ENCODE peak calls at places on chromosome 14, in eight cellular contexts. N is prostate gland; F is activated CD8-positive, alpha-beta T cell treated with anti-CD3 and anti-CD28 coated beads for 36 hours; D is progenitor cell of endocrine pancreas; V is IMR-90; L is WERI-Rb-1; W is astrocyte of the spinal cord; T is RWPE1. X is an unnamed sample.

GRCh38 chr14:68819260-68819691 is 26.4 kb upstream of the ZFP36L1 start:
- DNase-seq in N (no peak), F (peak; percentile 78), D (no peak), V (peak; percentile 66), L (peak; percentile 86), W (peak; percentile 80), T (peak; percentile 86), X (no peak)

GRCh38 chr14:56794557-56795283 is 15.6 kb downstream of the OTX2 start:
- DNase-seq in N (no peak), F (no peak), D (no peak), V (no peak), L (peak; percentile 78), W (no peak), T (no peak), X (no peak)

GRCh38 chr14:23160924-23161522 is 22.4 kb downstream of the SLC7A8 start:
- DNase-seq in N (peak; percentile 49), F (no peak), D (no peak), V (peak; percentile 78), L (no peak), W (peak; percentile 82), T (peak; percentile 84), X (no peak)

GRCh38 chr14:75612157-75612556 is 33.7 kb downstream of the FLVCR2 start:
- DNase-seq in N (no peak), F (no peak), D (no peak), V (no peak), L (peak; percentile 61), W (no peak), T (no peak), X (no peak)

GRCh38 chr14:92397140-92397815 is 74.3 kb downstream of the SLC24A4 start:
- DNase-seq in N (no peak), F (no peak), D (no peak), V (peak; percentile 62), L (peak; percentile 68), W (peak; percentile 39), T (peak; percentile 77), X (no peak)

GRCh38 chr14:33564774-33565630 is 385.9 kb downstream of the EGLN3 start:
- DNase-seq in N (no peak), F (no peak), D (no peak), V (peak; percentile 10), L (no peak), W (peak; percentile 86), T (peak; percentile 80), X (no peak)

GRCh38 chr14:81751198-81751597 is 217.5 kb upstream of the SEL1L start:
- DNase-seq in N (no peak), F (no peak), D (no peak), V (no peak), L (no peak), W (no peak), T (no peak), X (no peak)

GRCh38 chr14:97177016-97177415 is 379.8 kb downstream of the VRK1 start:
- DNase-seq in N (no peak), F (peak; percentile 32), D (no peak), V (no peak), L (peak; percentile 19), W (no peak), T (peak; percentile 30), X (peak; percentile 15)

GRCh38 chr14:77111021-77111420 is 13.0 kb downstream of the CIPC start:
- DNase-seq in N (peak; percentile 86), F (no peak), D (no peak), V (no peak), L (no peak), W (peak; percentile 18), T (peak; percentile 29), X (no peak)

GRCh38 chr14:100546051-100546443 is 41.2 kb downstream of the BEGAIN start:
- DNase-seq in N (no peak), F (no peak), D (no peak), V (no peak), L (no peak), W (no peak), T (peak; percentile 68), X (no peak)

GRCh38 chr14:94773017-94773681 is 3.2 kb upstream of the GSC start:
- DNase-seq in N (no peak), F (peak; percentile 33), D (no peak), V (no peak), L (no peak), W (no peak), T (no peak), X (no peak)

GRCh38 chr14:49160983-49161382 is 425.2 kb downstream of the RPS29 start:
- DNase-seq in N (no peak), F (no peak), D (no peak), V (no peak), L (no peak), W (no peak), T (no peak), X (no peak)

GRCh38 chr14:49051328-49052060 is 534.7 kb downstream of the RPS29 start:
- DNase-seq in N (no peak), F (no peak), D (no peak), V (peak; percentile 86), L (peak; percentile 63), W (no peak), T (no peak), X (no peak)

GRCh38 chr14:65810326-65810725 is 397.8 kb downstream of the FUT8 start:
- DNase-seq in N (no peak), F (no peak), D (no peak), V (no peak), L (no peak), W (no peak), T (no peak), X (no peak)

GRCh38 chr14:65808390-65808789 is 395.9 kb downstream of the FUT8 start:
- DNase-seq in N (no peak), F (no peak), D (no peak), V (no peak), L (no peak), W (no peak), T (no peak), X (no peak)

GRCh38 chr14:65817011-65817410 is 404.5 kb downstream of the FUT8 start:
- DNase-seq in N (no peak), F (no peak), D (no peak), V (no peak), L (no peak), W (no peak), T (no peak), X (no peak)

GRCh38 chr14:65815127-65815526 is 402.6 kb downstream of the FUT8 start:
- DNase-seq in N (no peak), F (no peak), D (no peak), V (no peak), L (no peak), W (no peak), T (no peak), X (no peak)

GRCh38 chr14:65813760-65814387 is 401.3 kb downstream of the FUT8 start:
- DNase-seq in N (no peak), F (no peak), D (no peak), V (no peak), L (no peak), W (no peak), T (no peak), X (no peak)
- TF ChIP-seq CTCF in N (no peak), F (no peak), D (no peak), V (no peak), L (no peak), W (no peak), T (no peak), X (no peak)

GRCh38 chr14:52650774-52651173 is 44.6 kb downstream of the ERO1A start:
- DNase-seq in N (no peak), F (no peak), D (no peak), V (no peak), L (peak; percentile 26), W (no peak), T (no peak), X (no peak)
- TF ChIP-seq CTCF in N (no peak), F (no peak), D (no peak), V (no peak), L (no peak), W (no peak), T (no peak), X (no peak)

DNA sequence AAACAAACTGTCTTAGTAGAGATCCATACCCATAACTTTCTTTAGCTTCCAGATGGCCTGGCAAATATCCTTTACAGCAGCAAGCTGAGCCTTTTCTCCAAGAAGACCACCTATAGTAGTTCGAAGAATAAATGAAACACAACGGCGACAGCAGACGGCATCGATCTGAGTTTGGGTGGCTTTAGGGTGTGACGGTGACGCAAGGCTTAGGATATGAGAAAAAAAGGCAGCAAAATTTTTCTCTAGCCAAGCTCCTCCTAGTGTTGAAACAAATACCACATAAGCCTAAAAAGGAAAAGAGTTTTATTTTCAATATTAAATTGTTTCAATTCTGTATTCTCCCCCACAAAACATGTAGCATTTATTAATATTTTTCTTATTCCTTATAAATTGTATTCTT is 33.3 kb downstream of the HEATR5A start:
- DNase-seq in N (no peak), F (no peak), D (no peak), V (no peak), L (no peak), W (no peak), T (no peak), X (no peak)
- TF ChIP-seq CTCF in N (no peak), F (no peak), D (no peak), V (no peak), L (no peak), W (no peak), T (no peak), X (no peak)

GRCh38 chr14:60720391-60720790 is 3.8 kb downstream of the SIX4 start:
- DNase-seq in N (no peak), F (no peak), D (no peak), V (peak; percentile 11), L (no peak), W (no peak), T (no peak), X (no peak)

GRCh38 chr14:60720962-60721330 is 3.2 kb downstream of the SIX4 start:
- DNase-seq in N (no peak), F (no peak), D (no peak), V (no peak), L (no peak), W (no peak), T (no peak), X (no peak)

GRCh38 chr14:60722836-60723217 is 1.3 kb downstream of the SIX4 start:
- DNase-seq in N (peak; percentile 61), F (no peak), D (peak; percentile 65), V (peak; percentile 11), L (peak; percentile 43), W (peak; percentile 58), T (peak; percentile 11), X (peak; percentile 46)

GRCh38 chr14:60722163-60722835 is 1.9 kb downstream of the SIX4 start:
- DNase-seq in N (peak; percentile 36), F (peak; percentile 46), D (peak; percentile 68), V (peak; percentile 79), L (peak; percentile 46), W (peak; percentile 75), T (peak; percentile 61), X (peak; percentile 71)

DNA sequence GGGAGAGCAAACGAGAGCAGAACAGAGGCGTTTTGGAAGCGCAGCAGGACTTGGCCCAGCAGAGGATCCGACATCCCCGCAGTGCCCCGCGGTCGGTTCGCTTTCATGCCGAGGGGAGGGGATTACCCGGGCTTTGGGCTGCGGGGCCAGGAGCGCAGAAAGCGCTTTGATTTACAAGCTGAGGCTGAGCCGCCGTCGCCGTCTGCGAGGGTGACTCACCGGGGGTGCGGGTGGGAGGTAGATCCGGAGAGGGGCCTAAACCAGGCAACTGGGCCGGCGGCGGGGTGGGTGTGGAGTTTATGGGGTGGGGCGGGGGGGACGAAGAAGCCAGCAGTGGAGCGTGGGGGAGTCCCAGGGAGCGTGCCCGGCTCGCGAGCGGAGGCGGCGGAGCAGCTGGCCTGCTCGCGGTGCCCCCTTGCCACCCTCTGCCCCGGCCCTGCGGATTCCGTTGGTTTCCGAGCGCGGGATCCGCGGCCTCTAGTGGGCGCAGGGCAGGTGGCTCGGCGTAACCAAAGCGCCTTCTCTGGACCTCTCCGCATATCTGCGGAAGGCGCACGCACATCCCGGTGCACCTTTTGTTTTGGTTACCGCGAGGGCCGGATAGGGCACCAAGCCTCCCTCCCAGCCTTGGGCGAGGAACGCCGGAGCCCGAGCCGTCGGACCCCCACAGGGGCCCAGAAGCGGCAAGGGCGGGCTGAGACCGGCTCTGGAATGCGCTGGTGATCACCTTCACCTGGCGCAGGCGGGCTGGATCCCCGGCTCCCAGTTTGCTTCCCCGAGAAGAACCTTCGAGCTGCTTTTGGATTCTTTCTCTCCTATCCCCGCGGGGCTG is 2.6 kb downstream of the SIX4 start:
- DNase-seq in N (peak; percentile 51), F (peak; percentile 79), D (peak; percentile 37), V (peak; percentile 84), L (peak; percentile 80), W (peak; percentile 79), T (peak; percentile 59), X (peak; percentile 76)
- TF ChIP-seq CTCF in N (peak; percentile 25), F (no peak), D (peak; percentile 64), V (peak; percentile 37), L (peak; percentile 62), W (peak; percentile 50), T (peak; percentile 64), X (no peak)